ENCODE peak calls at places on chromosomes 12 and 14, in five cellular contexts. L is mesenchymal stem cell, X is H9, S is neuronal stem cell, Q is Peyer's patch. A is an unnamed sample.

GRCh38 chr14:37864861-37865718 is 269.7 kb downstream of the TTC6 start:
- DNase-seq in L (peak; percentile 64), X (no peak), S (no peak), Q (no peak), A (no peak)

GRCh38 chr14:95741781-95742180 is 27.9 kb upstream of the TCL1A start:
- DNase-seq in L (no peak), X (no peak), S (no peak), Q (no peak), A (no peak)

GRCh38 chr14:70858641-70859040 is 48.6 kb upstream of the PCNX1 start:
- DNase-seq in L (no peak), X (no peak), S (no peak), Q (no peak), A (no peak)

GRCh38 chr12:108691995-108692808 is 39.1 kb downstream of the CORO1C start:
- DNase-seq in L (peak; percentile 81), X (no peak), S (no peak), Q (no peak), A (peak; percentile 49)

GRCh38 chr12:113388351-113388750 is 15.3 kb downstream of the SDS start:
- DNase-seq in L (no peak), X (no peak), S (no peak), Q (no peak), A (no peak)

GRCh38 chr12:19895609-19896008 is 456.3 kb downstream of the AEBP2 start:
- DNase-seq in L (no peak), X (no peak), S (no peak), Q (no peak), A (no peak)

GRCh38 chr12:56128669-56129209 is 672 bp downstream of the ESYT1 start:
- DNase-seq in L (peak; percentile 55), X (no peak), S (no peak), Q (peak; percentile 59), A (no peak)

GRCh38 chr12:103745962-103746361 is 95.1 kb downstream of the NT5DC3 start:
- DNase-seq in L (no peak), X (peak; percentile 83), S (no peak), Q (no peak), A (no peak)

GRCh38 chr12:16605666-16606116 is 271 bp downstream of the LMO3 start:
- DNase-seq in L (peak; percentile 18), X (no peak), S (no peak), Q (no peak), A (no peak)

GRCh38 chr12:67515679-67516363 is 132.7 kb upstream of the DYRK2 start:
- DNase-seq in L (peak; percentile 6), X (no peak), S (no peak), Q (peak; percentile 76), A (no peak)

GRCh38 chr12:11987906-11988305 is 82.8 kb upstream of the BCL2L14 start:
- DNase-seq in L (no peak), X (no peak), S (no peak), Q (no peak), A (no peak)

GRCh38 chr12:11482955-11483354 is 87.6 kb upstream of the PRB2 start:
- DNase-seq in L (no peak), X (no peak), S (no peak), Q (no peak), A (no peak)

DNA sequence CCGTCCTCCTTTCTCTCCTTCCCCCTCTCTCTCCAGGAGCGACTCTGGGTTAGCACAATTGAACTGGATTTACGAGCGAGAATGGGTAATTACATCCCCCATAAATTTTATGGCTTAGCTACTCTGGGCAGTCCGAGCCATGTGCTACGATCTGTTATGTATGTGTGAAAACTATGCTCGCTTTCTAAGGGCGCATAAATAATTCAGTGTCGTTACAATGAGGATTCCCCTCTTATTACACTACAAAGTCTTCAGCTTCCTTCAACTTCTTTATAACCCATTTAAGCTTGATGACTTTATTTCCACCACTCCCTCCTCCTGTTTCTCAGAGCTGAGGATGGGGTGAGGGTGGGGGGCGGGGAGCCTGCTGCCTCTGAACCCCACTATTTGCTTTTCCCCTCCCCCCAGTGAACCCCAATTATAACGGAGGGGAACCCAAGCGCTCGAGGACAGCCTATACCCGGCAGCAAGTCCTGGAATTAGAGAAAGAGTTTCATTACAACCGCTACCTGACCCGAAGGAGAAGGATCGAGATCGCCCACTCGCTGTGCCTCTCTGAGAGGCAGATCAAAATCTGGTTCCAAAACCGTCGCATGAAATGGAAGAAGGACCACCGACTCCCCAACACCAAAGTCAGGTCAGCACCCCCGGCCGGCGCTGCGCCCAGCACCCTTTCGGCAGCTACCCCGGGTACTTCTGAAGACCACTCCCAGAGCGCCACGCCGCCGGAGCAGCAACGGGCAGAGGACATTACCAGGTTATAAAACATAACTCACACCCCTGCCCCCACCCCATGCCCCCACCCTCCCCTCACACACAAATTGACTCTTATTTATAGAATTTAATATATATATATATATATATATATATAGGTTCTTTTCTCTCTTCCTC is 1.1 kb downstream of the HOXC4 start:
- DNase-seq in L (no peak), X (no peak), S (no peak), Q (no peak), A (no peak)
- H3K27me3 ChIP-seq in L (no peaks in the 10 kb centered on the region), X (peaks cover 96% of the 10 kb centered on the region), S (peaks cover 54% of the 10 kb centered on the region), Q (no peaks in the 10 kb centered on the region), A (peaks cover 98% of the 10 kb centered on the region)

GRCh38 chr14:55129428-55130193 is 559 bp downstream of the LGALS3 start:
- DNase-seq in L (peak; percentile 88), X (peak; percentile 65), S (no peak), Q (peak; percentile 76), A (peak; percentile 75)
- H3K27me3 ChIP-seq in L (no peaks in the 10 kb centered on the region), X (peaks cover 6% of the 10 kb centered on the region), S (peaks cover 3% of the 10 kb centered on the region), Q (no peaks in the 10 kb centered on the region), A (no peaks in the 10 kb centered on the region)

GRCh38 chr14:53954551-53955233 is 1.9 kb downstream of the BMP4 start:
- DNase-seq in L (peak; percentile 63), X (no peak), S (no peak), Q (peak; percentile 50), A (peak; percentile 32)

GRCh38 chr14:53956427-53957201 is at the start of gene BMP4:
- DNase-seq in L (peak; percentile 85), X (peak; percentile 95), S (no peak), Q (peak; percentile 87), A (peak; percentile 89)

GRCh38 chr14:53953828-53954550 is 2.6 kb downstream of the BMP4 start:
- DNase-seq in L (peak; percentile 85), X (peak; percentile 43), S (no peak), Q (peak; percentile 56), A (peak; percentile 38)

GRCh38 chr14:53955234-53955556 is 1.4 kb downstream of the BMP4 start:
- DNase-seq in L (no peak), X (no peak), S (no peak), Q (no peak), A (no peak)

DNA sequence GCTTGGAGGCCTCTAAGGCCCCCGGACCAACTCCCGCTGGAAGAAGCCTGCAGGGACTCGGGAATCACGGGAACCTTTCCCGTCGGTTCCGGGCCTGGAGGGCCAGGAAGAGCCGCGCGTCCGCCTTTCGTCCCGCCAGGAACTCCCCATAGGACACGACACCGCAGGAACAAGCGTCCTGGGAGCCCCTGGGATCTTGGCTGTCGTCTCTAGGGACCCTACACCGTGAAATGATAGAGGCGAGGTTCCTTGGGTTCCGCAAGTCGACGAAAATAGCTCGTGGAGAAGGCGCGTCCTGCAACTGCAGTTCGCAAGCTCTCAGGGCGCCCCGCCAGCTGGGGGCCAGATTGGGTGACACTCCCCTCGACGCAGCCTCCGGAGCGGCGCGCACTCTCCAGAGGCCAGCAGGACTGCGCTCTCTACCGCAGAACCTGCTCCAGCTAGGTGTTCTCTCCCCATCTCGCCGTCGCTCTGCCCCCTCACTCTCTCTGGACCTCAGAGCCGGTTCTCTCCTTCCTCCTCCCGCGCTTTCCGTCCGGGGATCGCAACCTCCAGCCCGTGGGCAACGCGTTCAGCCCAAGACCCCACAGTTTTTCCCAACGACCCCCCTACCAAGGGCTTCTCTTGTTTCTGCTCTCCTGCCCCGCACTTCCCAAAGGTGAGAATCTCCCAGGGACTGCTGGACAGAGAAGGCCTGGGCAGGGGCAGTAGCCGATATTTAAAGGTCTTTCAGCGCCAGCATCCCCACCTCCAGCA is 776 bp downstream of the BMP4 start:
- DNase-seq in L (peak; percentile 74), X (peak; percentile 61), S (no peak), Q (peak; percentile 82), A (peak; percentile 77)
- H3K27me3 ChIP-seq in L (peaks cover 29% of the 10 kb centered on the region), X (peaks cover 28% of the 10 kb centered on the region), S (peaks cover 20% of the 10 kb centered on the region), Q (no peaks in the 10 kb centered on the region), A (peaks cover 46% of the 10 kb centered on the region)

GRCh38 chr14:100802766-100803693 is 22.9 kb upstream of the MEG3 start:
- DNase-seq in L (no peak), X (no peak), S (no peak), Q (no peak), A (no peak)
- H3K27me3 ChIP-seq in L (peaks cover 47% of the 10 kb centered on the region), X (no peaks in the 10 kb centered on the region), S (no peaks in the 10 kb centered on the region), Q (no peaks in the 10 kb centered on the region), A (peaks cover 75% of the 10 kb centered on the region)